ENCODE peak calls at places on chromosomes 5 and 9, in seven cellular contexts. S, N, R, D, L, I and A are unnamed samples.

GRCh38 chr9:37554318-37554717 is 21.9 kb downstream of the FBXO10 start:
- DNase-seq in S (no peak), N (no peak), R (no peak), D (no peak), L (no peak), I (no peak), A (no peak)

GRCh38 chr9:101465330-101465915 is 29.8 kb upstream of the ALDOB start:
- DNase-seq in S (no peak), N (peak), R (no peak), D (peak), L (peak), I (peak), A (peak)

GRCh38 chr9:16417101-16417500 is 453.4 kb downstream of the BNC2 start:
- DNase-seq in S (peak), N (peak), R (no peak), D (peak), L (peak), I (no peak), A (peak)

GRCh38 chr9:113350937-113351336 is 1.6 kb downstream of the BSPRY start:
- DNase-seq in S (no peak), N (no peak), R (no peak), D (no peak), L (no peak), I (no peak), A (no peak)

GRCh38 chr5:172870807-172871431 is 36.9 kb downstream of the ERGIC1 start:
- DNase-seq in S (no peak), N (no peak), R (no peak), D (no peak), L (no peak), I (peak), A (no peak)

GRCh38 chr5:180540050-180540694 is 46.0 kb downstream of the CNOT6 start:
- DNase-seq in S (no peak), N (no peak), R (no peak), D (no peak), L (no peak), I (no peak), A (no peak)

GRCh38 chr5:120463991-120464626 is at the start of gene PRR16:
- DNase-seq in S (no peak), N (peak), R (peak), D (no peak), L (peak), I (peak), A (peak)

GRCh38 chr9:120579750-120580590 is at the start of gene CDK5RAP2:
- DNase-seq in S (peak), N (peak), R (peak), D (peak), L (peak), I (peak), A (peak)

GRCh38 chr9:33924978-33925797 is 108.2 kb downstream of the UBE2R2 start:
- DNase-seq in S (no peak), N (peak), R (no peak), D (no peak), L (peak), I (peak), A (peak)

GRCh38 chr9:121734465-121734864 is 83.0 kb downstream of the DAB2IP start:
- DNase-seq in S (no peak), N (no peak), R (no peak), D (no peak), L (no peak), I (no peak), A (no peak)

GRCh38 chr5:2701592-2701991 is 49.9 kb downstream of the IRX2 start:
- DNase-seq in S (no peak), N (no peak), R (no peak), D (no peak), L (no peak), I (no peak), A (no peak)

GRCh38 chr5:151002250-151002649 is 18.1 kb upstream of the GPX3 start:
- DNase-seq in S (no peak), N (peak), R (no peak), D (no peak), L (peak), I (no peak), A (peak)

GRCh38 chr9:89835676-89836075 is 230.9 kb downstream of the GADD45G start:
- DNase-seq in S (no peak), N (no peak), R (no peak), D (no peak), L (no peak), I (no peak), A (no peak)

GRCh38 chr5:11609570-11610322 is 294.5 kb downstream of the CTNND2 start:
- DNase-seq in S (no peak), N (no peak), R (no peak), D (no peak), L (no peak), I (no peak), A (no peak)

GRCh38 chr5:155915626-155916025 is 411.3 kb upstream of the SGCD start:
- DNase-seq in S (no peak), N (no peak), R (no peak), D (no peak), L (no peak), I (no peak), A (peak)

GRCh38 chr5:146007270-146007669 is 70.9 kb downstream of the SH3RF2 start:
- DNase-seq in S (no peak), N (peak), R (no peak), D (no peak), L (peak), I (no peak), A (peak)
- TF ChIP-seq CTCF in S (no peak), N (no peak), R (peak), D (peak), L (peak), I (no peak), A (no peak)

DNA sequence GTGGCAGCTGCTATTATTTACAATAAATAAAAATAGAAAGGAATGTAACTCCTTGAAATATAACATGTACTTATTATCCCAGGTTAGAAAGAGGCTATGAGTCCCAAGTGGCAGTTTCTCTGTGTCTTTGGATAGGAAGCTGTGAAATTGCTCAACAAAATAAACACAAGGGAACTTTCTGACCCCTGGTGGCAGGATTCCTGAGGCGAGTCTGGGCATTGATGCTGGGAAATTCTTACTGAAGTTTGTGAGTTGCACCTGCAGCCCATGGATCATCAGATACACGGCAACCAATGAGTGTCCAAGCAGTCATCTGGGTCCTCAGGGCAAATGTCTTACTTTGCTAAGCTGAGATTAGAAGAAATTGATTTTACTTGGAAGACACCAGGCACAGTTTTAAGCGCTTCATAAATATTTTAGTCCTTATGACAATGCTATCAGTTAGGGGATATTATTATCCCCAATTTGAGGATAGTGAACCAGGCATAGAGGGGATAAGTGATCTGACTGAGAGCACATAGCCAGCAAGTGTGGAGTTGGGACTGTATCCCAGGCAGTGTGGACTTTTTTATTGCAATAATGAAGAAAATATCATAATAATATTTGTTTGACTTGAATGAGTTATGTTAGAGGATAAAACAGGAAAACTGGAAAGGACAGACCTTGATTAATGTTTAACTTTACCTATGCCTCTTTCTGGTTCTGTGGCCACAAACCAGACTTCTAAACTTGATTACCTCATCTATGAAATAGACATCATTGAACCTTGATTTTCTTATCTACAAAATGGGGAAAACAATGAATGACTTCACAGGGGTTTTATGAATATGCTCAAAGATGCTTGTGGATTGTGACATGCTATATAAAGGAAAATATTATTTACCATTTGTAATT is 265.5 kb upstream of the ADAMTSL1 start:
- DNase-seq in S (no peak), N (peak), R (no peak), D (no peak), L (peak), I (peak), A (peak)
- TF ChIP-seq CTCF in S (peak), N (peak), R (peak), D (peak), L (peak), I (peak), A (peak)

DNA sequence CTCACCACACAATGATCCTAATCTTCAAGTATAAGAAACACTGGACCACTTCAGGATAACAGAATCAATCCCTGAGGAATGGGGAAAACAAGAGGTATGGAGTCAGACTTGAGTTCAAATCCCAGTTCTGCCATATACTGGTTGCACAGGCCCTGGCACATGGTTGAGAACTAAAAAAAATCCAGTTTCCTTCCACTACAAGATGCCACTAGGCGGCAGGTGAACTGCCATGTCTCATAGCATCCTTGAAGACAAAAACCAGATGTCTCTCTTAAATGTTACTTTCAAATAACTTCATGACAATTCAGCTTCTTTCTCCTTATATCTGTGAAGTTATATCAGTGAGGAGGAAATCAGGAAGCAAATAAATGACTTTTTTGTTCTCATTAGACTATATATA is 11.0 kb downstream of the DEPDC1B start:
- DNase-seq in S (no peak), N (no peak), R (no peak), D (no peak), L (no peak), I (no peak), A (no peak)
- TF ChIP-seq CTCF in S (no peak), N (no peak), R (no peak), D (no peak), L (no peak), I (no peak), A (no peak)

DNA sequence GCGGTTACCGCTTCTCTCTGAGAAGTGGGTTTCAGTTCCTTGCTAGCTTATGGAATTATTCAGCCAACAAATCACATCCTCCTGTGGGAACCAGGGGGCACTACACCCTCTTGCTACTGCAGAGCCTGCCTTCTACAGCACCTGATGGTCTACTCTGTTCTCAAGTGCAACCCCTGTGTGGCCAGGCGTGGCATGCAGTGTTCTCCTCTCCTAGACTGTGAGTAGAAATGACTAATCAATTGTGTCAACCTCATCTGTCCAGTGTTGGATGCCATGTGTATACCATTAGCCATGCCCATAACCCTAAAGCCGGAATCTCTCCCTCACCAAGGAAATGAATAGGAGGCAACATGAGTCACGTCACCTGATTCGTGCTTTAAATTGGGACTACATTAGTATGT is 117.2 kb upstream of the LIFR start:
- DNase-seq in S (no peak), N (no peak), R (no peak), D (no peak), L (peak), I (no peak), A (no peak)
- TF ChIP-seq CTCF in S (no peak), N (no peak), R (no peak), D (peak), L (no peak), I (no peak), A (peak)